ENCODE peak calls at places on chromosomes 11 and 22, in seven cellular contexts. Y, L, U, P, G, T and B are unnamed samples.

GRCh38 chr11:16782226-16782919 is 43.9 kb downstream of the C11orf58 start:
- DNase-seq in Y (no peak), L (no peak), U (no peak), P (no peak), G (no peak), T (no peak), B (no peak)

GRCh38 chr11:76617553-76618265 is 52.8 kb downstream of the LRRC32 start:
- DNase-seq in Y (no peak), L (no peak), U (no peak), P (no peak), G (no peak), T (no peak), B (no peak)

GRCh38 chr22:39204216-39204615 is 40.6 kb downstream of the PDGFB start:
- DNase-seq in Y (no peak), L (no peak), U (no peak), P (no peak), G (no peak), T (no peak), B (no peak)

GRCh38 chr11:14725150-14725549 is 81.5 kb downstream of the PDE3B start:
- DNase-seq in Y (no peak), L (no peak), U (no peak), P (no peak), G (no peak), T (no peak), B (no peak)

GRCh38 chr11:111438846-111439520 is 59.9 kb upstream of the POU2AF1 start:
- DNase-seq in Y (no peak), L (no peak), U (no peak), P (no peak), G (no peak), T (no peak), B (peak; percentile 46)

GRCh38 chr11:67409781-67410368 is 5.6 kb upstream of the CARNS1 start:
- DNase-seq in Y (peak; percentile 59), L (no peak), U (no peak), P (no peak), G (no peak), T (no peak), B (peak; percentile 41)

GRCh38 chr11:62665075-62665629 is at the start of the genes C11orf98 and CSKMT:
- DNase-seq in Y (peak; percentile 98), L (peak; percentile 95), U (peak; percentile 97), P (peak; percentile 93), G (peak; percentile 97), T (peak; percentile 95), B (peak; percentile 92)

GRCh38 chr11:128095459-128096096 is 491.8 kb downstream of the ETS1 start:
- DNase-seq in Y (no peak), L (no peak), U (no peak), P (no peak), G (no peak), T (no peak), B (peak; percentile 32)

GRCh38 chr11:125971618-125972017 is 25.8 kb downstream of the VSIG10L2 start:
- DNase-seq in Y (no peak), L (no peak), U (no peak), P (no peak), G (no peak), T (no peak), B (no peak)

GRCh38 chr22:40199852-40200251 is 22.1 kb downstream of the TNRC6B start:
- DNase-seq in Y (no peak), L (no peak), U (no peak), P (no peak), G (no peak), T (no peak), B (no peak)

GRCh38 chr22:29032014-29032475 is 29.6 kb downstream of the C22orf31 start:
- DNase-seq in Y (no peak), L (no peak), U (no peak), P (no peak), G (no peak), T (no peak), B (peak; percentile 34)

GRCh38 chr11:126357055-126357962 is 1.8 kb downstream of the ST3GAL4 start:
- DNase-seq in Y (no peak), L (no peak), U (no peak), P (no peak), G (no peak), T (no peak), B (no peak)

GRCh38 chr11:69320326-69320725 is 26.4 kb downstream of the MYEOV start:
- DNase-seq in Y (no peak), L (no peak), U (no peak), P (no peak), G (peak; percentile 69), T (no peak), B (no peak)

GRCh38 chr11:128187829-128188228 is 399.5 kb downstream of the ETS1 start:
- DNase-seq in Y (no peak), L (no peak), U (no peak), P (no peak), G (no peak), T (no peak), B (no peak)

GRCh38 chr22:41216984-41217383 is 11.9 kb downstream of the L3MBTL2 start:
- DNase-seq in Y (no peak), L (no peak), U (no peak), P (no peak), G (no peak), T (no peak), B (no peak)

GRCh38 chr22:36363378-36363931 is 24.3 kb downstream of the MYH9 start:
- DNase-seq in Y (no peak), L (no peak), U (no peak), P (no peak), G (no peak), T (no peak), B (no peak)

GRCh38 chr11:28228196-28228595 is 120.0 kb downstream of the METTL15 start:
- DNase-seq in Y (no peak), L (no peak), U (no peak), P (no peak), G (no peak), T (no peak), B (no peak)

GRCh38 chr11:36372101-36372767 is 76.1 kb downstream of the PRR5L start:
- DNase-seq in Y (no peak), L (no peak), U (no peak), P (no peak), G (no peak), T (no peak), B (peak; percentile 49)

GRCh38 chr11:113841691-113842090 is 33.7 kb downstream of the USP28 start:
- DNase-seq in Y (no peak), L (no peak), U (no peak), P (no peak), G (no peak), T (no peak), B (no peak)

GRCh38 chr11:10413268-10413667 is 41.8 kb upstream of the AMPD3 start:
- DNase-seq in Y (peak; percentile 38), L (no peak), U (peak; percentile 71), P (no peak), G (no peak), T (peak; percentile 69), B (peak; percentile 72)

GRCh38 chr22:50189184-50189848 is 3.6 kb downstream of the TRABD start:
- DNase-seq in Y (peak; percentile 64), L (no peak), U (no peak), P (no peak), G (no peak), T (no peak), B (no peak)

GRCh38 chr11:8833568-8834275 is 77.3 kb upstream of the AKIP1 start:
- DNase-seq in Y (no peak), L (no peak), U (no peak), P (no peak), G (no peak), T (no peak), B (no peak)

GRCh38 chr22:28956506-28956905 is 73.1 kb downstream of the ZNRF3 start:
- DNase-seq in Y (no peak), L (no peak), U (no peak), P (no peak), G (no peak), T (no peak), B (no peak)

GRCh38 chr11:22774716-22775115 is 54.9 kb downstream of the SVIP start:
- DNase-seq in Y (no peak), L (no peak), U (no peak), P (no peak), G (no peak), T (no peak), B (no peak)

GRCh38 chr22:39935116-39935515 is 25.1 kb upstream of the TMA7B start:
- DNase-seq in Y (no peak), L (no peak), U (no peak), P (no peak), G (no peak), T (no peak), B (no peak)